ENCODE peak calls at places on chromosomes 12 and 14, in five cellular contexts. C, A, F, G and Z are unnamed samples.

GRCh38 chr12:39846971-39847661 is 227.5 kb upstream of the ABCD2 start:
- DNase-seq in C (no peak), A (no peak), F (peak), G (peak), Z (no peak)

GRCh38 chr14:97100306-97100705 is 303.1 kb downstream of the VRK1 start:
- DNase-seq in C (no peak), A (no peak), F (no peak), G (peak), Z (no peak)

GRCh38 chr12:125797421-125798175 is 732.4 kb downstream of the AACS start:
- DNase-seq in C (no peak), A (no peak), F (no peak), G (peak), Z (no peak)

GRCh38 chr12:48969847-48970701 is 1.5 kb downstream of the WNT10B start:
- DNase-seq in C (no peak), A (peak), F (no peak), G (peak), Z (no peak)

GRCh38 chr12:29783773-29784666 is at the start of gene TMTC1:
- DNase-seq in C (peak), A (peak), F (peak), G (peak), Z (peak)

GRCh38 chr12:84822541-84822940 is 90.1 kb downstream of the SLC6A15 start:
- DNase-seq in C (no peak), A (peak), F (peak), G (no peak), Z (no peak)

GRCh38 chr14:103008768-103009342 is 48.5 kb downstream of the CDC42BPB start:
- DNase-seq in C (no peak), A (peak), F (peak), G (peak), Z (no peak)

GRCh38 chr14:100810861-100811461 is 15.0 kb upstream of the MEG3 start:
- DNase-seq in C (no peak), A (no peak), F (no peak), G (peak), Z (no peak)

GRCh38 chr12:88334271-88334670 is 192.2 kb downstream of the TMTC3 start:
- DNase-seq in C (peak), A (peak), F (peak), G (no peak), Z (peak)

GRCh38 chr12:100168562-100168961 is 25.9 kb upstream of the BLTP3B start:
- DNase-seq in C (no peak), A (no peak), F (no peak), G (no peak), Z (no peak)

GRCh38 chr14:99647407-99647806 is 2.5 kb downstream of the HHIPL1 start:
- DNase-seq in C (no peak), A (peak), F (peak), G (peak), Z (no peak)

GRCh38 chr12:108320503-108321293 is 18.4 kb downstream of the CMKLR1 start:
- DNase-seq in C (no peak), A (no peak), F (no peak), G (peak), Z (no peak)
- H3K4ac ChIP-seq in C (no peak), A (no peak), F (no peak), G (no peak), Z (no peak)

DNA sequence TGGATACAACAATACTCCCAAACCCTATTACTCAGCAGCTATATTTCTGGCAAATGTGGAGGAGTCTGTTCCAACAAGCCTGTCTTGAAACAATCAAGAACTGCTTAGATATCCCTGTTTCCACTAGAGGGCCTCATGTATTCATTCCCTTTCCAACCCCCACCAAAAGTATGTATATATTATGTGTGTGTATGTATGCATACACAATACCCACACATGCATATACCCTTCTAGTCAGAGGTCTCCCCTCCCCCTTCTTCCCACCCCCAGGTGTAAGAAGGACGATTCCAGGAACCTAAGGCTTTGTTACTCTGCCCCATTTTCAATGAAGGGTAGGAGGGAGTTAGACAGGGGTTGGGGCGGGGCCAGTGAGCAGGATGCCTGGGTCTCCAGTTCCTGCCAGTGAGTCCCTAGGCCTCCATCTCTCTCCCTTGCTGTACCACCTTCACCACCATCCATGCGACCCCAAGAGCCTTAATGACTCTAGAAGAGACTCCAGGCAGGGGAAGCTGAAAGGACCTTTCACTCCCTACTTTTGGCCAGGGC is at the start of gene DGKA:
- DNase-seq in C (no peak), A (peak), F (peak), G (peak), Z (no peak)
- H2AK5ac ChIP-seq in C (no peak), A (peak), F (peak), G (no peak), Z (no peak)

GRCh38 chr12:114735680-114736374 is 51.9 kb upstream of the TBX3 start:
- DNase-seq in C (no peak), A (no peak), F (no peak), G (no peak), Z (no peak)
- H3K4me2 ChIP-seq in C (peak), A (no peak), F (no peak), G (peak), Z (peak)

GRCh38 chr12:55814257-55814656 is 3.3 kb downstream of the SARNP start:
- DNase-seq in C (no peak), A (no peak), F (no peak), G (no peak), Z (no peak)
- H3K4ac ChIP-seq in C (no peak), A (no peak), F (no peak), G (no peak), Z (no peak)

GRCh38 chr14:24234095-24235020 is 1.6 kb downstream of the GMPR2 start:
- DNase-seq in C (no peak), A (no peak), F (no peak), G (no peak), Z (no peak)

GRCh38 chr14:24232121-24232644 is at the start of gene NEDD8:
- DNase-seq in C (no peak), A (peak), F (peak), G (peak), Z (peak)

GRCh38 chr14:24231263-24232120 is 675 bp downstream of the NEDD8 start:
- DNase-seq in C (no peak), A (no peak), F (no peak), G (no peak), Z (no peak)

GRCh38 chr14:24233538-24233866 is 773 bp downstream of the GMPR2 start:
- DNase-seq in C (no peak), A (no peak), F (no peak), G (peak), Z (no peak)

GRCh38 chr14:24232645-24233537 is at the start of gene GMPR2:
- DNase-seq in C (no peak), A (peak), F (no peak), G (no peak), Z (no peak)
- H2AK5ac ChIP-seq in C (peak), A (peak), F (peak), G (no peak), Z (peak)